ENCODE peak calls at places on chromosomes 12 and 14, in six cellular contexts. V, Q, U, I, P and Z are unnamed samples. For H3K27me3, the result is how much of the 10 kb centered on the place peaks cover.

GRCh38 chr12:42322567-42322966 is 3.3 kb downstream of the ZCRB1 start:
- DNase-seq in I (no peak), U (no peak), V (no peak), P (no peak), Q (no peak), Z (no peak)

GRCh38 chr14:64682173-64682710 is 22.0 kb upstream of the PLEKHG3 start:
- DNase-seq in U (peak), I (peak), Q (peak), V (peak), P (peak), Z (peak)

GRCh38 chr14:68718033-68718725 is 74.7 kb downstream of the ZFP36L1 start:
- DNase-seq in V (peak), U (no peak), Q (no peak), I (no peak), P (no peak), Z (no peak)

GRCh38 chr12:22518067-22518719 is 26.1 kb downstream of the C2CD5 start:
- DNase-seq in I (no peak), Q (peak), U (peak), P (peak), V (no peak), Z (peak)

GRCh38 chr12:132629330-132629729 is 10.8 kb downstream of the P2RX2 start:
- DNase-seq in P (no peak), V (no peak), I (no peak), U (no peak), Q (no peak), Z (no peak)

GRCh38 chr14:72291908-72292688 is 359.9 kb downstream of the RGS6 start:
- DNase-seq in V (peak), U (no peak), Q (peak), I (no peak), P (peak), Z (peak)

GRCh38 chr12:2841056-2841455 is 6.2 kb upstream of the NRIP2 start:
- DNase-seq in P (no peak), I (no peak), Q (no peak), V (no peak), U (no peak), Z (no peak)

GRCh38 chr12:89073027-89073398 is 279.3 kb downstream of the DUSP6 start:
- DNase-seq in I (no peak), U (no peak), Q (peak), V (peak), P (peak), Z (peak)

GRCh38 chr12:22543246-22544037 is 900 bp downstream of the C2CD5 start:
- DNase-seq in Q (peak), U (peak), P (peak), V (peak), I (no peak), Z (peak)

GRCh38 chr12:111276189-111276588 is 92.7 kb downstream of the PHETA1 start:
- DNase-seq in U (no peak), Q (peak), I (no peak), P (no peak), V (peak), Z (peak)

GRCh38 chr14:99603471-99603933 is 505 bp downstream of the CCDC85C start:
- DNase-seq in V (peak), P (peak), U (no peak), Q (no peak), I (peak), Z (no peak)

GRCh38 chr12:124720019-124720686 is 143.5 kb downstream of the SCARB1 start:
- DNase-seq in I (no peak), U (no peak), P (peak), V (peak), Q (peak), Z (peak)

GRCh38 chr14:63454863-63455622 is 88.1 kb downstream of the PPP2R5E start:
- DNase-seq in V (peak), I (no peak), Q (peak), U (no peak), P (peak), Z (no peak)

GRCh38 chr14:65478596-65478995 is 66.1 kb downstream of the FUT8 start:
- DNase-seq in V (peak), I (no peak), Q (no peak), U (no peak), P (peak), Z (peak)

GRCh38 chr12:3563966-3564365 is 73.0 kb downstream of the PRMT8 start:
- DNase-seq in P (no peak), U (no peak), V (no peak), Q (no peak), I (no peak), Z (no peak)

GRCh38 chr12:113413488-113413939 is 8.7 kb upstream of the SDSL start:
- DNase-seq in V (peak), U (no peak), P (no peak), Q (no peak), I (no peak), Z (no peak)

GRCh38 chr14:101351146-101351545 is 210.1 kb upstream of the DIO3 start:
- DNase-seq in V (no peak), P (no peak), Q (no peak), U (no peak), I (no peak), Z (no peak)

GRCh38 chr12:6062427-6063378 is 61.8 kb downstream of the VWF start:
- DNase-seq in P (no peak), I (no peak), U (no peak), Q (peak), V (peak), Z (no peak)

GRCh38 chr12:124527861-124528561 is 39.4 kb downstream of the NCOR2 start:
- DNase-seq in P (no peak), U (peak), I (no peak), V (peak), Q (no peak), Z (no peak)

GRCh38 chr14:71193663-71194062 is 286.4 kb downstream of the PCNX1 start:
- DNase-seq in U (no peak), V (no peak), I (no peak), Q (no peak), P (no peak), Z (peak)

GRCh38 chr12:89575405-89575804 is 49.6 kb upstream of the POC1B start:
- DNase-seq in I (no peak), Q (no peak), P (no peak), V (peak), U (no peak), Z (no peak)

GRCh38 chr12:68962855-68963455 is 30.0 kb upstream of the CPM start:
- DNase-seq in Q (peak), V (peak), I (no peak), P (no peak), U (no peak), Z (peak)

GRCh38 chr12:71748081-71748850 is 6.4 kb upstream of the RAB21 start:
- DNase-seq in P (no peak), V (no peak), Q (no peak), U (no peak), I (no peak), Z (no peak)

GRCh38 chr12:49304161-49304560 is 9.2 kb downstream of the PRPH start:
- DNase-seq in V (peak), U (no peak), I (no peak), P (peak), Q (peak), Z (no peak)

GRCh38 chr12:85835417-85835809 is 796 bp downstream of the RASSF9 start:
- DNase-seq in I (no peak), U (no peak), Q (peak), V (peak), P (peak), Z (peak)

GRCh38 chr14:51203881-51204280 is 36.2 kb upstream of the TMX1 start:
- DNase-seq in U (no peak), Q (no peak), P (no peak), V (no peak), I (no peak), Z (no peak)

GRCh38 chr14:51206462-51206861 is 33.6 kb upstream of the TMX1 start:
- DNase-seq in V (no peak), Q (no peak), P (no peak), U (no peak), I (no peak), Z (no peak)

GRCh38 chr14:51205486-51205885 is 34.6 kb upstream of the TMX1 start:
- DNase-seq in U (no peak), Q (peak), I (no peak), P (no peak), V (no peak), Z (no peak)

GRCh38 chr14:51202914-51203665 is 37.0 kb upstream of the TMX1 start:
- DNase-seq in P (no peak), Q (no peak), V (no peak), U (no peak), I (no peak), Z (no peak)

DNA sequence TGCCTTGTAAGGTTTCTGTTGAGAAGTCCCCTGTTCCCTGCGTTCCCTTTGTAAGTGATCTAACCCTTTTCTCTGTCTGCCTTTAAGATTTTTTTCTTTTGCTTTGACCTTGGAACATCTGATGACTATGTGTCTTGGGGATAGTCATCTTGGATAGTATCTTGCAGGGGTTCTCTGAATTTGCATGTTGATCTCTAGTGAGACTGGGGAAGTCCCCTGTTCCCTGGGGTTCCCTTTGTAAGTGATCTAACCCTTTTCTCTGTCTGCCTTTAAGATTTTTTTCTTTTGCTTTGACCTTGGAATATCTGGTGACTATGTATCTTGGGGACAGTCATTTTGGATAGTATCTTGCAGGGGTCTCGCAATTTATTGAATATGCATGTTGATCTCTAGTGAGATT is 38.2 kb upstream of the TMX1 start:
- DNase-seq in U (no peak), I (no peak), V (no peak), P (no peak), Q (no peak), Z (no peak)
- H3K27me3 ChIP-seq in U (under half), I (under half), V (half or more), P (under half), Q (under half), Z (under half)

GRCh38 chr12:127268121-127268520 is 998.8 kb upstream of the TMEM132C start:
- DNase-seq in V (no peak), U (no peak), Q (no peak), I (no peak), P (peak), Z (no peak)
- H3K27me3 ChIP-seq in V (under half), U (under half), Q (under half), I (under half), P (under half), Z (under half)

GRCh38 chr14:28783593-28784143 is 17.1 kb downstream of the FOXG1 start:
- DNase-seq in V (no peak), P (no peak), Q (no peak), U (no peak), I (no peak), Z (no peak)
- H3K27me3 ChIP-seq in V (half or more), P (under half), Q (under half), U (half or more), I (under half), Z (under half)

DNA sequence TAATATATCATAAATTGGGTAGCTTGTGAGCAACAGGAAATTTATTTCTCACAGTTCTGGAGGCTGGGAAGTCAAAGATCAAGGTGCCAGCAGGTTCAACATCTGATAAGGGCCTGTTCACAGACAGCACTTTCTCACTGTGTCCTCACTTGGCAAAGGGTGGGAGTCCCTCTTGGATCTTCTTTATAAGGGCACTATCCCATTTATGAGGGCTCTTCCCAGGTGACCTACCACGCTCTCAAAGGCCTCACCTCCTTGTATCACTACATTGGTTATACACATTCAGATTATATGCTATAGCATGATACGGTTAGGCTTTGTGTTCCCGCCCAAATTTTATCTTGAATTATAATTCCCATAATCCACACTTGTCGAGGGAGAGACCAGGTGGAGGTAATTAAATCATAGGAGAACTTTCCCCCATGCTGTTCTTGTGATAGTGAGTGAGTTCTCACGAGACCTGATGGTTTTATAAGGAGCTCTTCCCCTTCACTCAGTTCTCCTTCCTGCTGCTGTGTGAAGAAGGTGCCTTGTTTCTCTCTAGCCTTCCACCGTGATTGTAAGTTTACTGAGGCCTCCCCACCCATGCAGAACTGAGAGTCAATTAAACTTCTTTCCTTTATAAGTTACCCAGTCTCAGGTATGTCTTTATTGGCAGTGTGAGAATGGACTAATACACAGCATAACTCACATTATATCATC is 19.2 kb upstream of the LRIG3 start:
- DNase-seq in I (no peak), P (no peak), Q (no peak), U (no peak), V (no peak), Z (no peak)
- H3K27me3 ChIP-seq in I (under half), P (under half), Q (under half), U (under half), V (under half), Z (under half)

GRCh38 chr14:61610900-61611299 is 84.4 kb upstream of the HIF1A start:
- DNase-seq in I (no peak), U (no peak), V (no peak), Q (no peak), P (no peak), Z (no peak)
- H3K27me3 ChIP-seq in I (under half), U (under half), V (under half), Q (under half), P (under half), Z (under half)